ENCODE peak calls at places on chromosomes 4 and X, in seven cellular contexts. T, E, M, H, Z, X and J are unnamed samples.

GRCh38 chrX:118347131-118347530 is 1.2 kb downstream of the WDR44 start:
- DNase-seq in M (peak; percentile 19), X (peak; percentile 56), H (no peak), Z (no peak), T (no peak), E (no peak), J (no peak)

GRCh38 chrX:114774691-114775090 is 190.8 kb downstream of the HTR2C start:
- DNase-seq in X (peak; percentile 16), Z (no peak), E (no peak), M (peak; percentile 35), T (no peak), H (peak; percentile 11), J (peak; percentile 23)

GRCh38 chrX:133045986-133046385 is 50.9 kb downstream of the USP26 start:
- DNase-seq in M (peak; percentile 37), Z (no peak), H (no peak), T (no peak), E (no peak), X (no peak), J (peak; percentile 28)

GRCh38 chr4:169807934-169808333 is 50.2 kb upstream of the HPF1 start:
- DNase-seq in H (no peak), E (no peak), X (no peak), Z (no peak), M (no peak), T (no peak), J (no peak)

GRCh38 chrX:78754917-78755316 is 7.4 kb downstream of the LPAR4 start:
- DNase-seq in E (no peak), H (no peak), T (no peak), M (no peak), Z (no peak), X (no peak), J (no peak)

GRCh38 chrX:47093248-47093647 is 15.0 kb downstream of the RGN start:
- DNase-seq in E (no peak), Z (no peak), T (no peak), H (no peak), X (peak; percentile 53), M (peak; percentile 29), J (no peak)

GRCh38 chr4:147777456-147778091 is 45.7 kb downstream of the ARHGAP10 start:
- DNase-seq in Z (no peak), M (no peak), T (no peak), E (no peak), H (no peak), X (no peak), J (no peak)

GRCh38 chr4:4771160-4771559 is 88.3 kb upstream of the MSX1 start:
- DNase-seq in X (no peak), H (no peak), E (no peak), Z (no peak), T (no peak), M (no peak), J (no peak)

GRCh38 chr4:82785248-82786003 is 13.2 kb downstream of the SCD5 start:
- DNase-seq in Z (no peak), X (peak; percentile 93), M (peak; percentile 26), E (no peak), H (no peak), T (no peak), J (no peak)

GRCh38 chr4:128606173-128606572 is 203.3 kb upstream of the JADE1 start:
- DNase-seq in Z (no peak), M (no peak), E (no peak), H (no peak), X (no peak), T (peak; percentile 31), J (no peak)

GRCh38 chrX:40154853-40155616 is 57.3 kb upstream of the BCOR start:
- DNase-seq in Z (peak; percentile 81), H (no peak), X (peak; percentile 75), M (peak; percentile 91), T (peak; percentile 73), E (peak; percentile 77), J (peak; percentile 81)

GRCh38 chrX:40158036-40158706 is 60.4 kb upstream of the BCOR start:
- DNase-seq in H (no peak), Z (no peak), T (no peak), M (peak; percentile 83), X (no peak), E (peak; percentile 72), J (peak; percentile 55)

GRCh38 chrX:40157228-40158035 is 59.7 kb upstream of the BCOR start:
- DNase-seq in H (peak; percentile 81), T (no peak), M (peak; percentile 28), E (no peak), Z (no peak), X (no peak), J (no peak)

GRCh38 chrX:40155617-40156471 is 58.1 kb upstream of the BCOR start:
- DNase-seq in X (no peak), M (peak; percentile 64), T (no peak), Z (no peak), H (no peak), E (no peak), J (no peak)

GRCh38 chrX:40156472-40157227 is 58.9 kb upstream of the BCOR start:
- DNase-seq in X (no peak), E (no peak), H (no peak), M (peak; percentile 76), T (no peak), Z (no peak), J (no peak)
- H3K4me1 ChIP-seq in X (peaks cover 21% of the 10 kb centered on the region), E (peaks cover 4% of the 10 kb centered on the region), H (no peaks in the 10 kb centered on the region), M (peaks cover 34% of the 10 kb centered on the region), T (peaks cover 12% of the 10 kb centered on the region), Z (peaks cover 25% of the 10 kb centered on the region), J (peaks cover 7% of the 10 kb centered on the region)

GRCh38 chr4:190016369-190017289 is 10.4 kb downstream of the FRG2 start:
- DNase-seq in X (no peak), H (no peak), T (no peak), Z (no peak), M (peak; percentile 2), E (no peak), J (no peak)

GRCh38 chr4:190015538-190016368 is 11.3 kb downstream of the FRG2 start:
- DNase-seq in H (no peak), E (no peak), T (no peak), Z (no peak), X (no peak), M (peak; percentile 12), J (no peak)

GRCh38 chr4:190019023-190019858 is 7.8 kb downstream of the FRG2 start:
- DNase-seq in T (no peak), E (no peak), M (peak; percentile 46), X (no peak), H (no peak), Z (no peak), J (no peak)

GRCh38 chr4:190017357-190018200 is 9.5 kb downstream of the FRG2 start:
- DNase-seq in M (peak; percentile 39), X (no peak), Z (no peak), E (no peak), H (no peak), T (no peak), J (no peak)

DNA sequence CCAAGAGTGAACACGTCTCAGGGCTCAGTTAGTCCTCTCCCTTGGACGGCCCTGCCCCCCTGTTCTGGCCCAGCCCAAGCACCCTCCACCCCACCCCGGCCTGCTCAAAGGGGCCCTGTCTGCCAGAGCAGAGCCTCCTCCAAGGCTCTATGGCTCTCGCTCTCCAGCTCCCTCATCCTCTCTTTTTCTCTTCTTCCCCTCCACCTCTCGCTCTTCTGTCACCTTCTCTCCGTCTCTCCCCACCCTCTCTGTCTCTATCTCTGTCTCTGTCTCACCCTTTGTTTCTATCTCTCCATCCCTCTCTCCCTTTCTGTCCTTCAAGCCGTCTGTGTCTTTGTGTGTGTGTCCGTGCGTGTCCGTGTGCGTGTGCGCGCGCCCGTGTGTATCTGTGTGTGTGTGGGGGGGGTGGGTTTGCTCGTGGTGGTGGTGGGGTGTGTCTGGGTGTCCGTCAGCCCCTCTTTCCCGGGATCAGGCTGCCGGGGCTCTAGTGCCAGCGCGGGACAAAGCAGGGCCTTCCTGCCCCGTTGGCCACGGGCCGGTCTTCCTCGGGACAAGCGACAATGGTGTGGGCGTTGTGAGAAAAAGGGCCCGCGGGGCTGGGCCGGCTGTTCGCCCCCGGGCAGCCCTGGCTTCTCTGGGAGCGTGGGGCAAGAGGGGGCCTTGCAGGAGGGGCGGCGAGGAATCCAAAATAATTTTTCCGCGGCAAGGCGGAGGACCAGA is 8.7 kb downstream of the FRG2 start:
- DNase-seq in T (no peak), H (no peak), Z (no peak), E (no peak), M (no peak), X (no peak), J (no peak)
- H3K4me3 ChIP-seq in T (no peak overlapping the region), H (no peak overlapping the region), Z (no peak overlapping the region), E (no peak overlapping the region), M (peak overlapping the region; percentile 9), X (no peak overlapping the region), J (no peak overlapping the region)

DNA sequence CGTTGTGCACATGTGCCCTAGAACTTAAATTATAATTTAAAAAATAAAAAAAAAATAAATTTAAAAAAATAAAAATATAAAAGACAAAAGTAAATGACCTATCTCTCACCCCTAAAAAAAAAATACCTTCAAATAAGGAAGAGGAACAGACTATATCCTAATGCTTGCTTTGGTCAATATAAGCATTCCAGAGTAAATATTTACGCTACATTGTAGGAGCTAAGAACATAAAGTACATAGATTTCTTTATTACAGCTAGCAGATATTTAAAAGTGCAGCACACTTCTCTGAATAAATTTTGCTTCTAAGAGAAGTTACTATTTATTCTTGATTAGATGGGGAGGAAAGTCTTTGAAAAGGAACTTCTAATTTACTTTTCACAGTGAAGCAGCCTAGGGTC is 24.5 kb upstream of the UGT2B11 start:
- DNase-seq in M (no peak), T (no peak), X (no peak), H (no peak), E (no peak), Z (no peak), J (no peak)
- H3K4me1 ChIP-seq in M (peaks cover 8% of the 10 kb centered on the region), T (no peaks in the 10 kb centered on the region), X (no peaks in the 10 kb centered on the region), H (no peaks in the 10 kb centered on the region), E (no peaks in the 10 kb centered on the region), Z (no peaks in the 10 kb centered on the region), J (peaks cover 20% of the 10 kb centered on the region)

GRCh38 chr4:124019749-124020549 is 623.4 kb downstream of the SPRY1 start:
- DNase-seq in Z (no peak), E (no peak), H (no peak), M (no peak), T (no peak), X (peak; percentile 35), J (no peak)
- H3K4me3 ChIP-seq in Z (no peak overlapping the region), E (no peak overlapping the region), H (no peak overlapping the region), M (no peak overlapping the region), T (no peak overlapping the region), X (no peak overlapping the region), J (no peak overlapping the region)

DNA sequence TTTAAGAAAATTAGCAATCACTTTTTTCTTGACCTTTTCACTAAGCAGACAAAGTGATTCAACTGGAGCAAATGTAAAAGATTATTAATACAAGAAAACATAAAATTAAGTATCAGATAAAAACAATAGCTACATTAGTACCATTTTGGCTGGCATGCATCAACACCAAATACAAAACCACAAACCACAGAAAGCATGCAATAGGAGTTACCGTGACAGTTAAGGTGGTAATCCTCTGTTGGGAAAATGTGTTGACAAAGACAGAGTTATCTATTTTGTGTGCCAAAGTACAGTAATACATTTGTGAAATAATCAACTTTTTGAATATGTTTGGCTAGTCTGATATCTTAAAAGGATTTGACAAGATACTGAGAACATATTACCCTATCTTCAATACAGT is 89.8 kb upstream of the ETNPPL start:
- DNase-seq in H (no peak), M (no peak), T (no peak), E (no peak), X (no peak), Z (no peak), J (no peak)
- H3K4me1 ChIP-seq in H (no peaks in the 10 kb centered on the region), M (no peaks in the 10 kb centered on the region), T (no peaks in the 10 kb centered on the region), E (no peaks in the 10 kb centered on the region), X (no peaks in the 10 kb centered on the region), Z (no peaks in the 10 kb centered on the region), J (no peaks in the 10 kb centered on the region)

GRCh38 chr4:59855630-59856352 is 1344.3 kb upstream of the ADGRL3 start:
- DNase-seq in M (no peak), H (no peak), Z (no peak), E (peak; percentile 49), T (no peak), X (no peak), J (no peak)
- H3K4me3 ChIP-seq in M (no peak overlapping the region), H (no peak overlapping the region), Z (no peak overlapping the region), E (no peak overlapping the region), T (no peak overlapping the region), X (no peak overlapping the region), J (no peak overlapping the region)